ENCODE peak calls at places on chromosomes 11 and 22, in six cellular contexts. S, Y, R, Z, T and P are unnamed samples.

GRCh38 chr11:62602141-62603071 is 741 bp upstream of the MTA2 start:
- DNase-seq in R (no peak), S (no peak), T (no peak), Y (peak), Z (peak), P (no peak)

GRCh38 chr11:1001682-1002081 is 34.8 kb downstream of the MUC6 start:
- DNase-seq in Y (no peak), T (no peak), R (no peak), S (no peak), Z (no peak), P (no peak)

GRCh38 chr22:30324008-30324730 is 2.6 kb downstream of the TBC1D10A start:
- DNase-seq in Z (no peak), Y (no peak), T (no peak), R (no peak), S (no peak), P (no peak)

GRCh38 chr11:6622261-6623171 is 3.3 kb upstream of the TPP1 start:
- DNase-seq in Y (no peak), T (no peak), R (no peak), Z (no peak), S (no peak), P (no peak)

GRCh38 chr11:122007611-122008071 is 108.4 kb downstream of the BLID start:
- DNase-seq in S (no peak), Z (no peak), T (no peak), R (no peak), Y (no peak), P (no peak)

GRCh38 chr11:82718307-82718706 is 15.4 kb downstream of the FAM181B start:
- DNase-seq in S (peak), T (no peak), R (peak), Y (peak), Z (peak), P (peak)

GRCh38 chr22:32605576-32605975 is 131.0 kb downstream of the FBXO7 start:
- DNase-seq in Y (no peak), R (no peak), S (no peak), T (no peak), Z (no peak), P (no peak)

GRCh38 chr11:105000797-105001196 is 22.2 kb downstream of the CASP5 start:
- DNase-seq in R (no peak), Y (peak), T (no peak), Z (peak), S (no peak), P (peak)

GRCh38 chr11:46560300-46561025 is 33.4 kb downstream of the AMBRA1 start:
- DNase-seq in Z (no peak), Y (no peak), T (no peak), S (no peak), R (no peak), P (peak)

GRCh38 chr11:95291946-95292345 is 60.9 kb upstream of the SESN3 start:
- DNase-seq in Z (no peak), S (no peak), R (no peak), Y (no peak), T (no peak), P (no peak)

GRCh38 chr11:20158597-20159257 is 1.5 kb downstream of the DBX1 start:
- DNase-seq in Y (peak), Z (peak), T (no peak), R (peak), S (no peak), P (peak)

GRCh38 chr11:81869337-81870065 is 864.2 kb downstream of the FAM181B start:
- DNase-seq in Z (no peak), S (no peak), Y (no peak), R (no peak), T (no peak), P (no peak)

GRCh38 chr22:44623771-44624510 is 78.1 kb upstream of the PRR5 start:
- DNase-seq in Y (peak), S (peak), T (no peak), Z (peak), R (no peak), P (no peak)

GRCh38 chr22:19942886-19943664 is 1.5 kb upstream of the TXNRD2 start:
- DNase-seq in S (no peak), T (no peak), Y (no peak), Z (no peak), R (peak), P (peak)

GRCh38 chr22:32044913-32045312 is 1.9 kb downstream of the SLC5A1 start:
- DNase-seq in T (no peak), R (no peak), Y (no peak), S (no peak), Z (no peak), P (no peak)

GRCh38 chr11:116984589-116984988 is 113.6 kb downstream of the SIK3 start:
- DNase-seq in R (no peak), Y (no peak), S (no peak), Z (no peak), T (no peak), P (no peak)

GRCh38 chr22:33006220-33006954 is 51.8 kb downstream of the SYN3 start:
- DNase-seq in Y (no peak), Z (no peak), S (no peak), T (no peak), R (peak), P (no peak)

GRCh38 chr22:35862697-35863096 is 145.0 kb downstream of the APOL5 start:
- DNase-seq in Y (no peak), T (no peak), Z (no peak), R (no peak), S (no peak), P (no peak)

GRCh38 chr11:115193931-115194797 is 310.1 kb downstream of the CADM1 start:
- DNase-seq in Y (no peak), S (no peak), Z (no peak), R (peak), T (no peak), P (no peak)

GRCh38 chr11:119794756-119795155 is 65.8 kb upstream of the NECTIN1 start:
- DNase-seq in R (no peak), T (no peak), Y (no peak), Z (no peak), S (no peak), P (no peak)
- TF ChIP-seq JUN in R (no peak), T (no peak), Y (no peak), Z (no peak), S (no peak), P (no peak)

DNA sequence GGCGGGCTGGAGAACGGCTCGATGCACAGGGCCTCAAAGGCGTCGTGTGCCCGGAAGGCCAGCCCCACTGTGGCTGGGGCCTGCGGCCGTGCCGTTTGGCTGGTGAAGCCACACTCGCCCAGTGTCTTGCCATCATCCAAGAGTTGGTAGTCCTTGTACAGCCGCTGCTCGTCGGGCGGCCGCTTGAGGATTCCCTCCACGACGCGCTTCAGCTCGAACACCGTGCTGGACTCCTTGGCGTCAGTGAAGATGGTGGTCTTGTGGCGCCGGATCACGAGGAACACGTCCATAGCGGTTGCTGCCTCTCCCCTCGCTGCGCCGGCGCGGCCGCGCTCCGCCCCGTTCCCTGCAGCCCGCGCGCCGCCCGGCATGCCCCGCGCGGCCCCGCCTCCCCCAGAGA is 30.3 kb upstream of the PRDM10 start:
- DNase-seq in R (no peak), Y (no peak), S (no peak), Z (no peak), T (no peak), P (no peak)
- TF ChIP-seq JUN in R (no peak), Y (no peak), S (no peak), Z (no peak), T (no peak), P (no peak)

DNA sequence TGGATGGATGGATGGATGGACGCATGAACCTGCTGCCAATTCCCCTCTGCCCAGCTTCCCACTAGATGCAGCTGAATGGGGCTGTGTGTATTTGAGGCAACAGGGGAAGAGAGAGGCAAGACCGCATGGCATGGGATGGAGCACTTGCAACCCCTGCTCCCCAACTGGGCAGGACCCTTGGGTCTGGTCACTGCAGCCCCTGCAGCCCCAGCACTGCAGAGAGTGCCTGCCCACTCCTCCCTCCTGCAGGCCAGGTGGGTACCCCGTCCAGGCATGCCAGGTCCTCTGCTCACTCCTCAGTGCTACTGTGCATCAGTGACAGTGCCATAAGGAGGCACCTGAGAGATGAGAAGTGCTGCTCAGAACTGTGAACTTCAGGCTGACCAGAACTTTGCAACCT is 40.3 kb downstream of the OSBPL5 start:
- DNase-seq in S (no peak), Y (no peak), R (no peak), Z (no peak), T (no peak), P (no peak)
- TF ChIP-seq JUN in S (no peak), Y (no peak), R (no peak), Z (no peak), T (no peak), P (no peak)

GRCh38 chr11:90493379-90493778 is 270.5 kb upstream of the CHORDC1 start:
- DNase-seq in R (no peak), Z (no peak), Y (no peak), T (no peak), S (no peak), P (no peak)
- TF ChIP-seq JUN in R (no peak), Z (no peak), Y (no peak), T (no peak), S (no peak), P (no peak)